ENCODE peak calls at places on chromosomes 7 and 10, in six cellular contexts. Z is GM23248, X is right cardiac atrium, V is SJSA1, I is H9, J is neuronal stem cell. B is an unnamed sample.

GRCh38 chr7:127638197-127638596 is 13.8 kb upstream of the SND1 start:
- DNase-seq in J (no peak), V (no peak), X (no peak), Z (no peak), I (no peak), B (no peak)

GRCh38 chr7:104848386-104848990 is 165.5 kb upstream of the KMT2E start:
- DNase-seq in V (peak; percentile 51), J (peak; percentile 86), I (peak; percentile 79), X (no peak), Z (peak; percentile 30), B (no peak)

GRCh38 chr7:79786187-79786586 is 332.7 kb upstream of the MAGI2 start:
- DNase-seq in Z (peak; percentile 28), V (no peak), I (no peak), X (no peak), J (no peak), B (no peak)

GRCh38 chr10:29319205-29319781 is 30.4 kb downstream of the LYZL1 start:
- DNase-seq in X (no peak), J (no peak), Z (no peak), I (no peak), V (no peak), B (no peak)

GRCh38 chr10:108684431-108684830 is 1238.9 kb downstream of the XPNPEP1 start:
- DNase-seq in X (no peak), V (no peak), J (no peak), I (no peak), Z (no peak), B (no peak)

GRCh38 chr7:76234931-76235441 is 33.3 kb downstream of the SRRM3 start:
- DNase-seq in X (peak; percentile 77), Z (peak; percentile 90), I (peak; percentile 97), V (peak; percentile 21), J (peak; percentile 85), B (peak; percentile 82)

GRCh38 chr7:125061776-125062397 is 132.3 kb upstream of the POT1 start:
- DNase-seq in J (no peak), I (no peak), X (no peak), Z (peak; percentile 37), V (peak; percentile 57), B (no peak)

GRCh38 chr7:21902240-21902639 is 43.5 kb downstream of the CDCA7L start:
- DNase-seq in I (no peak), Z (peak; percentile 23), J (no peak), X (no peak), V (peak; percentile 58), B (no peak)

GRCh38 chr10:72322030-72322279 is 32.8 kb downstream of the DNAJB12 start:
- DNase-seq in I (no peak), Z (no peak), V (no peak), J (no peak), X (no peak), B (peak; percentile 81)

GRCh38 chr7:143284591-143285453 is at the start of gene TMEM139:
- DNase-seq in X (no peak), V (no peak), J (no peak), I (peak; percentile 88), Z (peak; percentile 17), B (no peak)

GRCh38 chr7:115230882-115231508 is 309.1 kb downstream of the MDFIC start:
- DNase-seq in X (no peak), Z (peak; percentile 96), J (no peak), V (peak; percentile 91), I (no peak), B (no peak)

GRCh38 chr7:81478664-81479063 is 291.2 kb downstream of the HGF start:
- DNase-seq in Z (no peak), J (no peak), X (no peak), V (no peak), I (no peak), B (no peak)

GRCh38 chr10:88243847-88244730 is 339.0 kb downstream of the RNLS start:
- DNase-seq in X (peak; percentile 88), Z (no peak), V (no peak), J (no peak), I (no peak), B (peak; percentile 70)

GRCh38 chr10:91088300-91089140 is 131.9 kb upstream of the PCGF5 start:
- DNase-seq in V (no peak), J (no peak), I (no peak), X (no peak), Z (peak; percentile 42), B (no peak)

GRCh38 chr7:131109757-131110293 is 217.9 kb upstream of the MKLN1 start:
- DNase-seq in Z (peak; percentile 94), V (peak; percentile 73), J (peak; percentile 68), X (peak; percentile 88), I (peak; percentile 87), B (peak; percentile 97)

GRCh38 chr7:91288208-91288824 is 24.1 kb downstream of the FZD1 start:
- DNase-seq in J (no peak), I (peak; percentile 65), Z (peak; percentile 32), X (peak; percentile 50), V (no peak), B (no peak)

GRCh38 chr7:129053938-129054437 is 923 bp downstream of the TNPO3 start:
- DNase-seq in J (peak; percentile 15), I (no peak), X (no peak), Z (peak; percentile 62), V (no peak), B (no peak)

GRCh38 chr10:92291921-92292860 is 1.2 kb downstream of the MARCHF5 start:
- DNase-seq in I (no peak), J (peak; percentile 23), V (peak; percentile 43), Z (peak; percentile 74), X (peak; percentile 60), B (peak; percentile 83)

GRCh38 chr7:139992353-139993054 is 70.2 kb downstream of the PARP12 start:
- DNase-seq in I (no peak), J (no peak), Z (no peak), X (no peak), V (no peak), B (no peak)

GRCh38 chr7:98314469-98314868 is 33.0 kb downstream of the BRI3 start:
- DNase-seq in Z (no peak), V (no peak), X (no peak), I (no peak), J (no peak), B (no peak)

GRCh38 chr7:27442446-27442845 is 199.8 kb downstream of the EVX1 start:
- DNase-seq in X (no peak), V (no peak), Z (peak; percentile 80), J (no peak), I (no peak), B (no peak)

DNA sequence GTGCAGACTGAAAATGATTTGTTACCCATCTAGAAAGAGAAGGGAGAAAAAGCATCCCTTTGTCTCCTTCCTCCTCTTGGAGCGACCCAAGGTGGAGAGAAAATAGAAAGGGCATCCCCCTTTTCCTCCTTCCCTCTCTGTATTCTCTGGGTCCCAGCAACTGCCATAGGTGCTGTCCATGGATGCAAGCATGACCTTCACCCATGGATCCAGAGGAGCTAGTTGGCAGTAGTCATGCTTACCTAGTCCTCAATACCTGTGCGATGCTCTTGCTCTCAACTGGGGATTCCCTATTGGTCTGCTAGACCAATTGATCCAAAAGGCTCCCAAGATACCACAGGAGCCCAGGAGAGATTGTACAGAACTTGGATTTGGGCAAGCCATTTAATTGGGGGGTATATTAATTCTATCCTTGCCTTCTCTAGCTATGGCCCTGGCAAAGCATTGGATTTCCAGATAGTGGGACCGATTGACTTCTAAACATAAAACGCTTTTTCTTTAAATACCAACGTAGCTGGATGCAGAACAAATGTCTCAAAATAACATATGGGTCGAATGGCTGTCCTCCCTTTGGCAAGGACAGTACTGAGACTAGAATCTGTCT is 547.8 kb upstream of the IGFBP3 start:
- DNase-seq in X (no peak), Z (peak; percentile 40), I (no peak), J (no peak), V (no peak), B (no peak)
- H3K9me3 ChIP-seq in X (peaks cover 21% of the 10 kb centered on the region), Z (peaks cover 6% of the 10 kb centered on the region), I (peaks cover 46% of the 10 kb centered on the region), J (peaks cover 18% of the 10 kb centered on the region), V (peaks cover 44% of the 10 kb centered on the region), B (peaks cover 100% of the 10 kb centered on the region)

GRCh38 chr7:116708861-116709260 is 36.9 kb downstream of the MET start:
- DNase-seq in V (no peak), I (no peak), J (no peak), X (no peak), Z (no peak), B (no peak)

GRCh38 chr7:116705419-116705818 is 33.4 kb downstream of the MET start:
- DNase-seq in I (no peak), V (no peak), Z (no peak), X (no peak), J (no peak), B (no peak)

GRCh38 chr7:116706668-116707126 is 34.7 kb downstream of the MET start:
- DNase-seq in X (no peak), Z (peak; percentile 84), V (no peak), J (no peak), I (no peak), B (no peak)

GRCh38 chr7:116708248-116708647 is 36.3 kb downstream of the MET start:
- DNase-seq in V (no peak), X (no peak), J (no peak), Z (no peak), I (no peak), B (no peak)

DNA sequence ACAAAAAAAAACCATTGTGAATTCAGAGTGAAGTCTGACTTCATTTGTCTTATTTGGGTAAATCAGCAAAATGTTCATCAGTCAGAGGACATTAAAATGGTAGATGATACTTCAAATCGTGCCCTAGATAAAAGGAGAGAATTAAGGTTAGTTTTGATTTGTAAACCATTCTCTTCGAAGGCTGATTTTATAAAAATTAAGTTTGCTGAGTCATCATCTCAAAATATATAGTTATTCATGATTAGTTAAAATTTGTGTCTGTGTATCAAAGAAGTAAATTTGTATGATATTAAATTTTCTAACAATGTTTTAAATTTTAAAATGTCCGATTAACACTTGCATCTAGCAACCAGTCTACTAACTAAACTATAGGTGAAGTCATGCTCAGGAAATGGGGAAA is 35.3 kb downstream of the MET start:
- DNase-seq in Z (no peak), I (no peak), J (no peak), X (no peak), V (no peak), B (no peak)
- H3K4me1 ChIP-seq in Z (peaks cover 39% of the 10 kb centered on the region), I (peaks cover 2% of the 10 kb centered on the region), J (peaks cover 2% of the 10 kb centered on the region), X (peaks cover 1% of the 10 kb centered on the region), V (peaks cover 11% of the 10 kb centered on the region), B (no peaks in the 10 kb centered on the region)

GRCh38 chr7:24249266-24249665 is 34.7 kb upstream of the NPY start:
- DNase-seq in Z (no peak), I (no peak), X (no peak), J (no peak), V (no peak), B (no peak)
- H3K9me3 ChIP-seq in Z (no peaks in the 10 kb centered on the region), I (peaks cover 5% of the 10 kb centered on the region), X (no peaks in the 10 kb centered on the region), J (no peaks in the 10 kb centered on the region), V (peaks cover 3% of the 10 kb centered on the region), B (peaks cover 35% of the 10 kb centered on the region)

DNA sequence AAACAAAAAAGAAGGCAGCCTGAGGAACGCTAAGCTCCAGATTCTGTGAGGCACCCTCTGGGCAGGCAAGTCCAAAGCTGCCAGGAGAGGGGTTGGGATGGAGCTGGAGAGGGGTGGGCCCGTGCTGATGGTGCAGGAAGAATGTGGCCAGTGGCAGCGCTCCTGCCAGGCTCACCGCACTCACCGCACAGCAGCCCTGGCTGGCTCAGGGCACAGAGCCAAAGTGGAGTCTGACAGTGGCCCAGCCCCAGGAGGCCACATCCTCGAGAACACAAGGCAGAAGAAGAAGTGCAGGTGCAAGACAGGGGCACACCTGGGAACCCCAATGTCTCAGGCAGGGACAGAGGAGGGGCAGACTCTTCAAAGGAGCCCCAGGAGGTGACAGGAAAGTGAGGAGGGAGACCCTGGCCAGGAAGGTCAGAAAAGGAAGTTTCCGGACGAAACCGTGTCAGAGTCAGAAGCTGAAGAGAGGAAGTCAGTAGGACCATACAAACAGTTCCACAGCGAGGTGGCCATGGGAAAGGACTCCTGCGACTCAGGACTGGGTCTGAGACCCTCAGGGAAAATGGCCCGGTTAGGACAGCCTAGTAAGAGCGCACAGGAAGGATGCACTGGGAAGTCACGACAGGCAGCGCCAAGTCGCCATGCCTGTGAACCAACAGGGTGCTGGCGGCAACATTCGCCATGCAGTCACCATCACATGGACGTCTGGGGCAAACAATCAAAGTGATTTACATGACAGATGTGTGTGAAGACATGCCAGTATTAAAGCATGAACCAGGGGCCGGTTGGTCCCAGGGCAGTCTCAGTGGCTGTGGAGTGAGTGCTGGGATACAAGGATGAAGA is 54.4 kb downstream of the COBL start:
- DNase-seq in I (no peak), Z (no peak), X (no peak), J (no peak), V (no peak), B (no peak)
- H3K4me1 ChIP-seq in I (no peaks in the 10 kb centered on the region), Z (no peaks in the 10 kb centered on the region), X (peaks cover 15% of the 10 kb centered on the region), J (peaks cover 2% of the 10 kb centered on the region), V (no peaks in the 10 kb centered on the region), B (no peaks in the 10 kb centered on the region)